ENCODE peak calls at places on chromosome 17, in seven cellular contexts. One of them, this sample, is unnamed.

GRCh38 chr17:49887744-49888360 is 40.0 kb upstream of the TAC4 start:
- DNase-seq in endothelial cell: no peak
- DNase-seq in activated B cell treated with CpG ODN at 0.5 μM for 24 hours: no peak
- DNase-seq in hepatocyte: no peak
- DNase-seq in foreskin keratinocyte: no peak
- DNase-seq in glomerular endothelial cell: no peak
- DNase-seq in dermis microvascular lymphatic vessel endothelial cell: no peak
- DNase-seq in this sample: no peak

GRCh38 chr17:21042434-21043295 is at the start of gene USP22:
- DNase-seq in dermis microvascular lymphatic vessel endothelial cell: no peak
- DNase-seq in activated B cell treated with CpG ODN at 0.5 μM for 24 hours: peak
- DNase-seq in endothelial cell: peak
- DNase-seq in glomerular endothelial cell: no peak
- DNase-seq in foreskin keratinocyte: no peak
- DNase-seq in hepatocyte: no peak
- DNase-seq in this sample: no peak

GRCh38 chr17:15354256-15354655 is 12.9 kb upstream of the TEKT3 start:
- DNase-seq in glomerular endothelial cell: no peak
- DNase-seq in foreskin keratinocyte: no peak
- DNase-seq in dermis microvascular lymphatic vessel endothelial cell: no peak
- DNase-seq in activated B cell treated with CpG ODN at 0.5 μM for 24 hours: no peak
- DNase-seq in endothelial cell: no peak
- DNase-seq in hepatocyte: no peak
- DNase-seq in this sample: no peak

GRCh38 chr17:265726-266125 is 84.3 kb upstream of the DOC2B start:
- DNase-seq in glomerular endothelial cell: no peak
- DNase-seq in dermis microvascular lymphatic vessel endothelial cell: no peak
- DNase-seq in hepatocyte: no peak
- DNase-seq in foreskin keratinocyte: no peak
- DNase-seq in endothelial cell: no peak
- DNase-seq in activated B cell treated with CpG ODN at 0.5 μM for 24 hours: no peak
- DNase-seq in this sample: no peak

GRCh38 chr17:64448665-64449512 is at the start of gene MILR1:
- DNase-seq in glomerular endothelial cell: peak
- DNase-seq in endothelial cell: no peak
- DNase-seq in dermis microvascular lymphatic vessel endothelial cell: no peak
- DNase-seq in hepatocyte: no peak
- DNase-seq in activated B cell treated with CpG ODN at 0.5 μM for 24 hours: no peak
- DNase-seq in foreskin keratinocyte: peak
- DNase-seq in this sample: peak

GRCh38 chr17:57420674-57421392 is 164.5 kb downstream of the MSI2 start:
- DNase-seq in foreskin keratinocyte: no peak
- DNase-seq in hepatocyte: peak
- DNase-seq in dermis microvascular lymphatic vessel endothelial cell: no peak
- DNase-seq in endothelial cell: no peak
- DNase-seq in glomerular endothelial cell: no peak
- DNase-seq in activated B cell treated with CpG ODN at 0.5 μM for 24 hours: no peak
- DNase-seq in this sample: no peak

GRCh38 chr17:39239640-39240314 is 14.0 kb upstream of the STAC2 start:
- DNase-seq in activated B cell treated with CpG ODN at 0.5 μM for 24 hours: peak
- DNase-seq in hepatocyte: peak
- DNase-seq in foreskin keratinocyte: no peak
- DNase-seq in dermis microvascular lymphatic vessel endothelial cell: no peak
- DNase-seq in endothelial cell: peak
- DNase-seq in glomerular endothelial cell: no peak
- DNase-seq in this sample: peak

GRCh38 chr17:47732399-47733046 is 513 bp upstream of the TBX21 start:
- DNase-seq in dermis microvascular lymphatic vessel endothelial cell: no peak
- DNase-seq in foreskin keratinocyte: no peak
- DNase-seq in endothelial cell: no peak
- DNase-seq in hepatocyte: no peak
- DNase-seq in activated B cell treated with CpG ODN at 0.5 μM for 24 hours: no peak
- DNase-seq in glomerular endothelial cell: no peak
- DNase-seq in this sample: no peak

GRCh38 chr17:43556292-43556691 is 10.2 kb upstream of the ETV4 start:
- DNase-seq in hepatocyte: peak
- DNase-seq in glomerular endothelial cell: no peak
- DNase-seq in foreskin keratinocyte: no peak
- DNase-seq in activated B cell treated with CpG ODN at 0.5 μM for 24 hours: no peak
- DNase-seq in endothelial cell: no peak
- DNase-seq in dermis microvascular lymphatic vessel endothelial cell: no peak
- DNase-seq in this sample: peak

GRCh38 chr17:47621293-47622178 is 28.2 kb upstream of the KPNB1 start:
- DNase-seq in activated B cell treated with CpG ODN at 0.5 μM for 24 hours: no peak
- DNase-seq in hepatocyte: peak
- DNase-seq in foreskin keratinocyte: peak
- DNase-seq in glomerular endothelial cell: no peak
- DNase-seq in endothelial cell: no peak
- DNase-seq in dermis microvascular lymphatic vessel endothelial cell: no peak
- DNase-seq in this sample: no peak

GRCh38 chr17:43940630-43941029 is 1.6 kb downstream of the PPY start:
- DNase-seq in glomerular endothelial cell: no peak
- DNase-seq in hepatocyte: peak
- DNase-seq in dermis microvascular lymphatic vessel endothelial cell: no peak
- DNase-seq in activated B cell treated with CpG ODN at 0.5 μM for 24 hours: no peak
- DNase-seq in endothelial cell: peak
- DNase-seq in foreskin keratinocyte: no peak
- DNase-seq in this sample: no peak

GRCh38 chr17:81696218-81696941 is 6.8 kb upstream of the MRPL12 start:
- DNase-seq in foreskin keratinocyte: no peak
- DNase-seq in dermis microvascular lymphatic vessel endothelial cell: no peak
- DNase-seq in activated B cell treated with CpG ODN at 0.5 μM for 24 hours: no peak
- DNase-seq in hepatocyte: no peak
- DNase-seq in endothelial cell: no peak
- DNase-seq in glomerular endothelial cell: no peak
- DNase-seq in this sample: no peak

GRCh38 chr17:77266213-77266612 is 125.4 kb downstream of the SEC14L1 start:
- DNase-seq in dermis microvascular lymphatic vessel endothelial cell: no peak
- DNase-seq in foreskin keratinocyte: no peak
- DNase-seq in activated B cell treated with CpG ODN at 0.5 μM for 24 hours: no peak
- DNase-seq in hepatocyte: no peak
- DNase-seq in glomerular endothelial cell: no peak
- DNase-seq in endothelial cell: no peak
- DNase-seq in this sample: no peak

GRCh38 chr17:8103549-8103948 is 14.8 kb downstream of the ALOXE3 start:
- DNase-seq in foreskin keratinocyte: no peak
- DNase-seq in endothelial cell: no peak
- DNase-seq in activated B cell treated with CpG ODN at 0.5 μM for 24 hours: no peak
- DNase-seq in hepatocyte: no peak
- DNase-seq in glomerular endothelial cell: no peak
- DNase-seq in dermis microvascular lymphatic vessel endothelial cell: no peak
- DNase-seq in this sample: no peak

GRCh38 chr17:7992924-7993323 is 9.5 kb upstream of the GUCY2D start:
- DNase-seq in foreskin keratinocyte: no peak
- DNase-seq in endothelial cell: no peak
- DNase-seq in hepatocyte: no peak
- DNase-seq in dermis microvascular lymphatic vessel endothelial cell: no peak
- DNase-seq in glomerular endothelial cell: no peak
- DNase-seq in activated B cell treated with CpG ODN at 0.5 μM for 24 hours: no peak
- DNase-seq in this sample: no peak

GRCh38 chr17:1769826-1770477 is 8.1 kb downstream of the SERPINF1 start:
- DNase-seq in dermis microvascular lymphatic vessel endothelial cell: no peak
- DNase-seq in foreskin keratinocyte: peak
- DNase-seq in glomerular endothelial cell: no peak
- DNase-seq in activated B cell treated with CpG ODN at 0.5 μM for 24 hours: no peak
- DNase-seq in endothelial cell: no peak
- DNase-seq in hepatocyte: peak
- DNase-seq in this sample: no peak

GRCh38 chr17:77233635-77234334 is 93.0 kb downstream of the SEC14L1 start:
- DNase-seq in glomerular endothelial cell: peak
- DNase-seq in dermis microvascular lymphatic vessel endothelial cell: peak
- DNase-seq in hepatocyte: peak
- DNase-seq in activated B cell treated with CpG ODN at 0.5 μM for 24 hours: no peak
- DNase-seq in foreskin keratinocyte: peak
- DNase-seq in endothelial cell: no peak
- DNase-seq in this sample: no peak

GRCh38 chr17:51279183-51279582 is 18.8 kb downstream of the UTP18 start:
- DNase-seq in hepatocyte: no peak
- DNase-seq in foreskin keratinocyte: no peak
- DNase-seq in glomerular endothelial cell: no peak
- DNase-seq in dermis microvascular lymphatic vessel endothelial cell: no peak
- DNase-seq in endothelial cell: no peak
- DNase-seq in activated B cell treated with CpG ODN at 0.5 μM for 24 hours: no peak
- DNase-seq in this sample: no peak

GRCh38 chr17:73265646-73266640 is 4.3 kb upstream of the CPSF4L start:
- DNase-seq in activated B cell treated with CpG ODN at 0.5 μM for 24 hours: no peak
- DNase-seq in hepatocyte: no peak
- DNase-seq in glomerular endothelial cell: no peak
- DNase-seq in foreskin keratinocyte: no peak
- DNase-seq in dermis microvascular lymphatic vessel endothelial cell: no peak
- DNase-seq in endothelial cell: no peak
- DNase-seq in this sample: no peak

GRCh38 chr17:43442711-43443110 is 41.1 kb upstream of the DHX8 start:
- DNase-seq in activated B cell treated with CpG ODN at 0.5 μM for 24 hours: no peak
- DNase-seq in dermis microvascular lymphatic vessel endothelial cell: no peak
- DNase-seq in glomerular endothelial cell: no peak
- DNase-seq in hepatocyte: no peak
- DNase-seq in foreskin keratinocyte: peak
- DNase-seq in endothelial cell: no peak
- DNase-seq in this sample: no peak

GRCh38 chr17:34025179-34025551 is 229.9 kb upstream of the CCL2 start:
- DNase-seq in activated B cell treated with CpG ODN at 0.5 μM for 24 hours: no peak
- DNase-seq in foreskin keratinocyte: no peak
- DNase-seq in glomerular endothelial cell: no peak
- DNase-seq in hepatocyte: no peak
- DNase-seq in endothelial cell: no peak
- DNase-seq in dermis microvascular lymphatic vessel endothelial cell: no peak
- DNase-seq in this sample: no peak

GRCh38 chr17:3929181-3929580 is 12.9 kb upstream of the P2RX1 start:
- DNase-seq in activated B cell treated with CpG ODN at 0.5 μM for 24 hours: no peak
- DNase-seq in hepatocyte: no peak
- DNase-seq in glomerular endothelial cell: no peak
- DNase-seq in foreskin keratinocyte: no peak
- DNase-seq in endothelial cell: no peak
- DNase-seq in dermis microvascular lymphatic vessel endothelial cell: no peak
- DNase-seq in this sample: no peak

GRCh38 chr17:45063198-45063597 is 2.1 kb downstream of the NMT1 start:
- DNase-seq in hepatocyte: no peak
- DNase-seq in dermis microvascular lymphatic vessel endothelial cell: no peak
- DNase-seq in foreskin keratinocyte: no peak
- DNase-seq in glomerular endothelial cell: no peak
- DNase-seq in activated B cell treated with CpG ODN at 0.5 μM for 24 hours: no peak
- DNase-seq in endothelial cell: no peak
- DNase-seq in this sample: no peak